ENCODE peak calls at places on chromosomes 16 and 17, in five cellular contexts. R is A549, Q is uterus, P is lower leg skin, E is heart left ventricle. O is an unnamed sample.

GRCh38 chr16:78122774-78123315 is 23.4 kb downstream of the WWOX start:
- DNase-seq in R (peak), Q (no peak), P (no peak), E (no peak), O (peak)

GRCh38 chr17:79031996-79032875 is 8.3 kb downstream of the C1QTNF1 start:
- DNase-seq in R (no peak), Q (peak), P (no peak), E (peak), O (no peak)

GRCh38 chr17:46264456-46265198 is 30.3 kb upstream of the LRRC37A start:
- DNase-seq in R (peak), Q (no peak), P (no peak), E (no peak), O (peak)

GRCh38 chr17:55416470-55417052 is 5.1 kb downstream of the MMD start:
- DNase-seq in R (no peak), Q (no peak), P (no peak), E (no peak), O (no peak)

GRCh38 chr16:13883266-13883665 is 36.7 kb upstream of the ERCC4 start:
- DNase-seq in R (no peak), Q (no peak), P (no peak), E (no peak), O (no peak)

GRCh38 chr17:60229189-60229802 is 79.5 kb downstream of the CA4 start:
- DNase-seq in R (peak), Q (no peak), P (no peak), E (no peak), O (no peak)

GRCh38 chr17:19538095-19539039 is 4.7 kb downstream of the SLC47A1 start:
- DNase-seq in R (no peak), Q (no peak), P (no peak), E (no peak), O (no peak)

GRCh38 chr16:57754354-57755060 is 18.9 kb downstream of the KATNB1 start:
- DNase-seq in R (no peak), Q (no peak), P (no peak), E (peak), O (no peak)

GRCh38 chr16:26993511-26993910 is 73.2 kb upstream of the C16orf82 start:
- DNase-seq in R (no peak), Q (no peak), P (no peak), E (no peak), O (no peak)

GRCh38 chr16:53094013-53094630 is 39.3 kb downstream of the CHD9 start:
- DNase-seq in R (peak), Q (no peak), P (peak), E (peak), O (peak)

GRCh38 chr17:27155866-27156265 is 138.0 kb upstream of the WSB1 start:
- DNase-seq in R (no peak), Q (no peak), P (no peak), E (peak), O (no peak)

GRCh38 chr16:23469814-23470213 is 16.8 kb upstream of the COG7 start:
- DNase-seq in R (peak), Q (no peak), P (peak), E (no peak), O (peak)

GRCh38 chr17:35766903-35767510 is 6.3 kb downstream of the C17orf50 start:
- DNase-seq in R (peak), Q (no peak), P (no peak), E (no peak), O (peak)

GRCh38 chr17:13346081-13346533 is 255.6 kb downstream of the HS3ST3A1 start:
- DNase-seq in R (no peak), Q (no peak), P (no peak), E (no peak), O (peak)

GRCh38 chr16:77112701-77113100 is 78.3 kb upstream of the MON1B start:
- DNase-seq in R (no peak), Q (no peak), P (no peak), E (no peak), O (no peak)

GRCh38 chr16:67833418-67834241 is 8.5 kb upstream of the THAP11 start:
- DNase-seq in R (peak), Q (peak), P (peak), E (peak), O (peak)

GRCh38 chr17:79808763-79809529 is 12.1 kb upstream of the CBX8 start:
- DNase-seq in R (peak), Q (no peak), P (peak), E (no peak), O (no peak)

GRCh38 chr17:68101992-68102758 is 66.6 kb downstream of the KPNA2 start:
- DNase-seq in R (peak), Q (no peak), P (no peak), E (no peak), O (no peak)

GRCh38 chr17:4499431-4500187 is 928 bp downstream of the SPNS2 start:
- DNase-seq in R (peak), Q (no peak), P (no peak), E (no peak), O (no peak)

GRCh38 chr17:55421179-55421934 is at the start of gene MMD:
- DNase-seq in R (no peak), Q (peak), P (peak), E (peak), O (peak)

GRCh38 chr17:17167986-17168385 is 38.1 kb downstream of the PLD6 start:
- DNase-seq in R (no peak), Q (no peak), P (no peak), E (peak), O (no peak)

GRCh38 chr16:56628486-56629035 is 3.0 kb downstream of the MT1E start:
- DNase-seq in R (no peak), Q (no peak), P (no peak), E (no peak), O (no peak)

GRCh38 chr16:22317001-22317530 is 19.9 kb downstream of the POLR3E start:
- DNase-seq in R (no peak), Q (no peak), P (no peak), E (no peak), O (no peak)

GRCh38 chr16:77647726-77648125 is 74.6 kb upstream of the NUDT7 start:
- DNase-seq in R (no peak), Q (no peak), P (no peak), E (no peak), O (no peak)

GRCh38 chr17:19317359-19318095 is 45.0 kb downstream of the B9D1 start:
- DNase-seq in R (peak), Q (peak), P (no peak), E (peak), O (no peak)

GRCh38 chr17:77654861-77655260 is 303.6 kb upstream of the TNRC6C start:
- DNase-seq in R (no peak), Q (no peak), P (no peak), E (no peak), O (no peak)

GRCh38 chr16:88274847-88275246 is 107.9 kb upstream of the ZNF469 start:
- DNase-seq in R (no peak), Q (peak), P (no peak), E (no peak), O (no peak)

GRCh38 chr16:8669481-8669880 is 4.9 kb upstream of the ABAT start:
- DNase-seq in R (no peak), Q (no peak), P (no peak), E (no peak), O (no peak)

GRCh38 chr16:8867483-8868271 is 1.1 kb downstream of the CARHSP1 start:
- DNase-seq in R (no peak), Q (no peak), P (no peak), E (no peak), O (no peak)

GRCh38 chr16:23298290-23298689 is 3.8 kb upstream of the SCNN1B start:
- DNase-seq in R (no peak), Q (no peak), P (no peak), E (no peak), O (no peak)

GRCh38 chr17:79406316-79406715 is 204.5 kb downstream of the RBFOX3 start:
- DNase-seq in R (no peak), Q (no peak), P (no peak), E (no peak), O (no peak)

GRCh38 chr17:67157732-67158639 is 87.0 kb downstream of the HELZ start:
- DNase-seq in R (peak), Q (no peak), P (no peak), E (no peak), O (no peak)

GRCh38 chr16:65767125-65767524 is 599.4 kb upstream of the CDH5 start:
- DNase-seq in R (no peak), Q (no peak), P (no peak), E (no peak), O (no peak)

GRCh38 chr17:75922963-75923874 is 17.6 kb downstream of the FBF1 start:
- DNase-seq in R (no peak), Q (no peak), P (no peak), E (no peak), O (no peak)

GRCh38 chr16:10579965-10580918 is at the start of gene EMP2:
- DNase-seq in R (peak), Q (peak), P (no peak), E (peak), O (peak)
- TF ChIP-seq POLR2A in R (peak), Q (peak), P (no peak), E (peak), O (peak)

GRCh38 chr17:58348038-58348437 is 4.0 kb downstream of the SUPT4H1 start:
- DNase-seq in R (no peak), Q (no peak), P (no peak), E (no peak), O (no peak)
- TF ChIP-seq POLR2A in R (no peak), Q (no peak), P (no peak), E (no peak), O (no peak)

GRCh38 chr17:83073389-83074063 is 5.9 kb upstream of the METRNL start:
- DNase-seq in R (no peak), Q (peak), P (no peak), E (no peak), O (peak)
- TF ChIP-seq POLR2A in R (no peak), Q (no peak), P (no peak), E (no peak), O (peak)

DNA sequence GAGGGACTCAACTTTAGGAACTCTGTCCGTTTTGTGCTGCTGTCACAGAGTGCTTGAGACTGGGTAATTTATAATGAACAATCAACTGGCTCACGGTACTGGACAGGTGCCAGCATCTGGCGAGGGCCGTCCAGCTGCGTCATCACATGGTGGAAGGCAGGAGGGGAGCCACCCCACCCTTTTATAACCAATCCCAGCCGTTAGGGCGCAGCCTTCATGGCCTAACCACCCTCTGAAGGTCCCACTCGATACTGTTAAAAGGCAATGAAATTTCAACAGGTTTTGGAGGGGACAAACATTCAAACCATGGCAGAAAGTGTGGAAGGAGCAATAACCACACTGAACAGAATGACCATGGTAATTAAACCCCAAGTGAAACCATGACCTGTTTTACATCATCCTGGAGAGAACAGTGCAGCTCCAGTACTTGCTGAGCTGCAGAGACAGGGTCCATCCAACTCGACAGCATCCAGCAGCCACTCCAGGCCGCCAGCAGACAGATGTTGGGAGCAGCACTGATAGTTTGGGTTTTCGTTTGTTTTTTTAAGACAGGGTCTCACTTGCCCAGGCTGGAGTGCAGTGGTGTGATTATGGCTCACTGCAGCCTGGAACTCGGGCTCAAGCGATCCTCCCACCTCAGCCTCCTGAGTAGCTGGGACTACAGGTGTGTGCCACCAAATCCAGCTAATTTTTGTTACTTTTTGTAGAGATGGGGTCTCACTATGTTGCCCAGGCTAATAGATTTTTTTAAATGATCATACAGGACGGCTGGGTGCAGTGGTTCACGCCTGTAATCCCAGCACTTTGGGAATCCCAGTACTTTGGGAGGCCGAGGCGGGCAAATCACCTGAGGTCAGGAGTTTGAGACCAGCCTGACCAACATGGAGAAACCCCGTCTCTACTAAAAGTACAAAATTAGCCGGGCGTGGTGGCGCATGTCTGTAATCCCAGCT is 11.0 kb downstream of the CHMP6 start:
- DNase-seq in R (no peak), Q (peak), P (peak), E (no peak), O (peak)
- TF ChIP-seq POLR2A in R (no peak), Q (no peak), P (no peak), E (no peak), O (no peak)

GRCh38 chr16:85306793-85307551 is 194.7 kb upstream of the CIBAR2 start:
- DNase-seq in R (no peak), Q (no peak), P (no peak), E (no peak), O (no peak)

GRCh38 chr16:85308585-85309540 is 196.6 kb upstream of the CIBAR2 start:
- DNase-seq in R (no peak), Q (no peak), P (no peak), E (no peak), O (no peak)

GRCh38 chr16:85304337-85304736 is 192.1 kb upstream of the CIBAR2 start:
- DNase-seq in R (no peak), Q (no peak), P (no peak), E (no peak), O (no peak)

GRCh38 chr16:85307552-85308364 is 195.5 kb upstream of the CIBAR2 start:
- DNase-seq in R (no peak), Q (no peak), P (no peak), E (no peak), O (no peak)

GRCh38 chr16:85306071-85306792 is 194.0 kb upstream of the CIBAR2 start:
- DNase-seq in R (peak), Q (peak), P (peak), E (peak), O (peak)
- TF ChIP-seq POLR2A in R (no peak), Q (no peak), P (no peak), E (no peak), O (no peak)